ENCODE peak calls at places on chromosomes 6 and 20, in six cellular contexts. L is bronchial epithelial cell, S is mesenchymal stem cell, F is astrocyte, V is left ventricle myocardium inferior, D is right cardiac atrium. X is an unnamed sample.

GRCh38 chr20:62761759-62762131 is 34.5 kb upstream of the MRGBP start:
- DNase-seq in L (no peak), F (no peak), V (no peak), D (peak; percentile 16), S (no peak), X (no peak)

GRCh38 chr20:6162239-6162638 is 39.4 kb upstream of the FERMT1 start:
- DNase-seq in F (peak; percentile 45), L (no peak), D (peak; percentile 87), V (peak; percentile 70), S (no peak), X (no peak)

GRCh38 chr20:38870733-38871559 is 55.3 kb upstream of the FAM83D start:
- DNase-seq in D (no peak), L (peak; percentile 87), S (no peak), F (no peak), V (no peak), X (peak; percentile 90)

GRCh38 chr6:29079203-29079602 is 7.9 kb downstream of the OR2B3 start:
- DNase-seq in S (no peak), F (no peak), D (no peak), L (no peak), V (no peak), X (no peak)

GRCh38 chr6:41732601-41733348 is 2.6 kb downstream of the TFEB start:
- DNase-seq in F (no peak), S (peak; percentile 42), L (no peak), D (no peak), V (no peak), X (peak; percentile 48)

GRCh38 chr6:14665827-14666724 is 548.5 kb downstream of the CD83 start:
- DNase-seq in L (peak; percentile 99), F (peak; percentile 96), V (no peak), D (peak; percentile 60), S (peak; percentile 99), X (no peak)

GRCh38 chr6:33927551-33927950 is 123.7 kb upstream of the MLN start:
- DNase-seq in D (no peak), S (peak; percentile 48), V (no peak), L (peak; percentile 76), F (peak; percentile 63), X (no peak)

GRCh38 chr20:17524551-17524950 is 6.6 kb downstream of the BFSP1 start:
- DNase-seq in V (no peak), L (peak; percentile 35), F (no peak), S (no peak), D (no peak), X (no peak)

GRCh38 chr6:44667668-44668390 is 280.3 kb downstream of the CDC5L start:
- DNase-seq in F (no peak), V (no peak), D (no peak), L (no peak), S (no peak), X (peak; percentile 43)

GRCh38 chr6:6007311-6008113 is 787 bp upstream of the NRN1 start:
- DNase-seq in L (no peak), D (peak; percentile 69), F (no peak), S (no peak), V (no peak), X (no peak)

GRCh38 chr6:1593286-1593957 is 16.3 kb upstream of the FOXC1 start:
- DNase-seq in L (no peak), S (no peak), F (no peak), V (no peak), D (no peak), X (no peak)

GRCh38 chr6:39377530-39377929 is 55.0 kb upstream of the KCNK16 start:
- DNase-seq in S (peak; percentile 85), F (peak; percentile 51), D (peak; percentile 72), L (peak; percentile 49), V (peak; percentile 28), X (peak; percentile 76)

GRCh38 chr6:129150476-129150875 is 267.5 kb downstream of the LAMA2 start:
- DNase-seq in D (no peak), V (no peak), L (no peak), S (no peak), F (no peak), X (no peak)

DNA sequence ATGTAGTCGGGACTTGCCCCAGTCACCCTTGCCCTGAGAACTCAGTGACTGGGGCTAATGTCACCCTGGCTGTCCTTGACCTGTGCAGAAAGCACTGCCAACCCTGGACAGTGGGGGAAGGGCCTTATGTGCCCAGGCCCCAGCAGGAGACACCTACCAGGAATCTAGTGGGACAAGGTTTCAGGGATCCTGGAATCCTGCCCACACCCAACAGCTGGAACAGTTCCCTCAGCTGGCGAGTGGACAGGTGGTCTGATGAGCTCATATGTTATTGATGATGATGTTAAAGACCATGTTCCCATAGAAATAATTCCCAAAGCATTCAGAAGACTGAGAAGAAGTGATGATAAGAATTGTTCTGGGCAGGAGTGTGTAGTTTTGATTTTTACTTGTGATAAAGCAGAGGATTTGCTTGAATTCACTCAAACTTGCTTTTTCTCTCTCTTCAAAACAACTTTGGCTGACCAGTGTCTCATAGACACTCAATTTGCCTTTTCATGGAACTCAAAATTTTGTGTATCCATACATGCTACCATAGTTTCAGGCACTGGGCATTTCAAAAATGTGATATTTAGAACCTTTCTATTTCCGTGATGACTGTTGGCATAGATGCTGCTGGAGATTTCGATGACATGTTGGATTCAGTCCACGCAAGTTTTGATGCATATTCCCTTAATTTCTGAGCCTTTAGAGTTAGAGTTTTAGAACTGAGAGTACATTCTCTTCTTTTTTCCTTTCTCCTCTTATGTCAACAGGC is 79.3 kb downstream of the SLC22A3 start:
- DNase-seq in L (no peak), D (peak; percentile 24), F (peak; percentile 16), V (peak; percentile 22), S (no peak), X (no peak)
- H3K4me3 ChIP-seq in L (no peak overlapping the region), D (no peak overlapping the region), F (no peak overlapping the region), V (no peak overlapping the region), S (no peak overlapping the region), X (no peak overlapping the region)

GRCh38 chr6:127489248-127489647 is 29.9 kb downstream of the MTCL3 start:
- DNase-seq in D (no peak), L (no peak), V (no peak), F (no peak), S (no peak), X (no peak)
- H3K4me3 ChIP-seq in D (no peak overlapping the region), L (no peak overlapping the region), V (no peak overlapping the region), F (no peak overlapping the region), S (no peak overlapping the region), X (no peak overlapping the region)

GRCh38 chr20:46683939-46684750 is 5.1 kb downstream of the TP53RK start:
- DNase-seq in V (peak; percentile 33), D (peak; percentile 67), S (peak; percentile 62), L (peak; percentile 74), F (peak; percentile 52), X (no peak)
- H3K4me3 ChIP-seq in V (peak overlapping the region; percentile 50), D (peak overlapping the region; percentile 29), S (no peak overlapping the region), L (peak overlapping the region; percentile 51), F (peak overlapping the region; percentile 68), X (no peak overlapping the region)

DNA sequence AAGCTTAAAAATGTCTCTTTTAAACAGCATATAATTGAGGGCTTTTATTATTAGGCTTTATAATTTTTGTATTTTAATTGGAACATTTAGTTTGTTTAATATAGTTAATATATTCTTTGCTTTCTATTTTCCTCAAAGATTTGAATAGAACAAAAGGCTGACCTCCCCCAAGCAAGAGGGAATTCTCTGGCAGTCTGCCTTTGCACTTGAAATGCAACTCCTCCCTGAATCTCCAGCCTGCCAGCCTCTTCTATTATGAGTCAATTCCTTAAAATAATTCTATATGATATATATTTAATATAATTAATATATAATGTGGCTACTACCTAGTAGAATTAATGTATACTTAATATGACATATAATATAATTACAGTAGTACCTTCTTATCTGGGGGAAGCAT is 69.2 kb downstream of the PTPRA start:
- DNase-seq in F (peak; percentile 44), D (no peak), V (no peak), L (no peak), S (no peak), X (no peak)
- H3K4me3 ChIP-seq in F (no peak overlapping the region), D (no peak overlapping the region), V (no peak overlapping the region), L (no peak overlapping the region), S (no peak overlapping the region), X (no peak overlapping the region)

X was measured in mucosa of descending colon.